ENCODE peak calls at places on chromosomes 3 and 15, in ten cellular contexts. B, L, C, O, V, S, H, K, W and X are unnamed samples.

GRCh38 chr3:111968319-111969059 is 10.3 kb upstream of the ABHD10 start:
- DNase-seq in S (peak; percentile 12), O (no peak), C (no peak), H (no peak), B (no peak), W (peak; percentile 52), K (no peak), L (no peak), V (no peak), X (no peak)

GRCh38 chr3:136612512-136612911 is 139.7 kb downstream of the STAG1 start:
- DNase-seq in B (no peak), S (peak; percentile 27), K (no peak), L (no peak), V (no peak), W (no peak), O (no peak), C (no peak), H (no peak), X (no peak)

GRCh38 chr15:85708402-85708932 is 86.3 kb downstream of the KLHL25 start:
- DNase-seq in C (no peak), B (no peak), K (no peak), S (no peak), H (no peak), O (peak; percentile 89), W (no peak), L (no peak), V (no peak), X (no peak)

GRCh38 chr15:93189562-93189961 is 100.6 kb upstream of the RGMA start:
- DNase-seq in C (no peak), S (no peak), B (no peak), L (no peak), H (no peak), O (no peak), V (no peak), K (no peak), W (no peak), X (no peak)

GRCh38 chr3:46664188-46664970 is 29.1 kb downstream of the ALS2CL start:
- DNase-seq in K (no peak), L (no peak), C (peak; percentile 20), B (peak; percentile 3), W (no peak), H (no peak), V (no peak), S (no peak), O (no peak), X (no peak)

GRCh38 chr3:57029924-57030323 is 30.5 kb upstream of the SPATA12 start:
- DNase-seq in O (peak; percentile 59), W (no peak), H (no peak), L (no peak), C (no peak), B (no peak), S (no peak), K (no peak), V (no peak), X (no peak)

GRCh38 chr3:65595222-65595996 is 443.3 kb downstream of the MAGI1 start:
- DNase-seq in S (no peak), K (no peak), V (no peak), L (no peak), W (no peak), O (no peak), H (no peak), B (no peak), C (no peak), X (no peak)

GRCh38 chr3:133213942-133214341 is 175.8 kb downstream of the TMEM108 start:
- DNase-seq in L (no peak), S (no peak), H (no peak), O (peak; percentile 46), K (no peak), C (peak; percentile 55), V (no peak), B (peak; percentile 16), W (no peak), X (no peak)

GRCh38 chr3:184788751-184789150 is 23.2 kb upstream of the VPS8 start:
- DNase-seq in S (no peak), V (no peak), W (no peak), B (no peak), H (no peak), O (no peak), L (no peak), C (no peak), K (no peak), X (no peak)

GRCh38 chr15:41565702-41566101 is 6.7 kb downstream of the TYRO3 start:
- DNase-seq in C (no peak), V (no peak), H (no peak), B (no peak), L (no peak), K (no peak), S (no peak), W (no peak), O (no peak), X (no peak)

GRCh38 chr15:69805248-69805953 is 292.3 kb downstream of the TLE3 start:
- DNase-seq in V (no peak), W (no peak), O (no peak), S (no peak), K (no peak), H (no peak), C (no peak), B (no peak), L (no peak), X (no peak)

GRCh38 chr3:166734734-166735133 is 645.4 kb downstream of the ZBBX start:
- DNase-seq in H (no peak), V (no peak), W (no peak), S (no peak), O (no peak), B (no peak), C (no peak), K (no peak), L (no peak), X (no peak)

GRCh38 chr3:127997016-127997415 is 55.2 kb upstream of the SEC61A1 start:
- DNase-seq in S (no peak), V (no peak), K (no peak), B (no peak), W (no peak), L (no peak), H (no peak), O (no peak), C (no peak), X (no peak)

GRCh38 chr15:63050737-63051700 is 8.5 kb downstream of the TPM1 start:
- DNase-seq in C (no peak), H (no peak), V (no peak), L (no peak), S (peak; percentile 88), W (peak; percentile 97), B (no peak), O (no peak), K (peak; percentile 96), X (no peak)

GRCh38 chr3:138862924-138863775 is 28.4 kb upstream of the PIK3CB start:
- DNase-seq in O (no peak), W (peak; percentile 56), K (peak; percentile 86), S (peak; percentile 76), V (no peak), C (no peak), B (peak; percentile 14), H (no peak), L (no peak), X (peak; percentile 78)

GRCh38 chr3:157051055-157051454 is 108.9 kb downstream of the CCNL1 start:
- DNase-seq in O (no peak), H (no peak), S (no peak), L (no peak), W (no peak), K (no peak), B (no peak), V (no peak), C (no peak), X (no peak)

GRCh38 chr3:157045238-157045860 is 114.6 kb downstream of the CCNL1 start:
- DNase-seq in C (no peak), S (no peak), K (no peak), L (no peak), W (no peak), V (no peak), H (no peak), O (peak; percentile 62), B (no peak), X (no peak)

GRCh38 chr3:157051625-157052024 is 108.3 kb downstream of the CCNL1 start:
- DNase-seq in V (no peak), O (no peak), W (no peak), C (no peak), B (no peak), K (no peak), H (no peak), L (no peak), S (no peak), X (no peak)

GRCh38 chr3:157042226-157042625 is 117.7 kb downstream of the CCNL1 start:
- DNase-seq in L (no peak), H (no peak), O (no peak), V (no peak), S (no peak), K (no peak), W (no peak), B (no peak), C (no peak), X (no peak)

GRCh38 chr3:157046520-157046919 is 113.4 kb downstream of the CCNL1 start:
- DNase-seq in S (no peak), H (no peak), K (no peak), B (no peak), V (no peak), L (no peak), W (no peak), O (no peak), C (no peak), X (no peak)
- H3K27ac ChIP-seq in S (no peak overlapping the region), H (no peak overlapping the region), K (no peak overlapping the region), B (no peak overlapping the region), V (no peak overlapping the region), L (no peak overlapping the region), W (no peak overlapping the region), O (no peak overlapping the region), C (no peak overlapping the region), X (no peak overlapping the region)

GRCh38 chr3:119293761-119294401 is at the start of gene ARHGAP31:
- DNase-seq in O (peak; percentile 87), L (no peak), H (peak; percentile 39), C (peak; percentile 82), W (peak; percentile 68), V (peak; percentile 80), S (peak; percentile 81), B (peak; percentile 86), K (peak; percentile 45), X (no peak)
- H3K4me3 ChIP-seq in O (peak within 1 kb of the TSS; percentile 87), L (peak within 1 kb of the TSS; percentile 91), H (peak within 1 kb of the TSS; percentile 66), C (peak within 1 kb of the TSS; percentile 72), W (peak within 1 kb of the TSS; percentile 79), V (peak within 1 kb of the TSS; percentile 88), S (peak within 1 kb of the TSS; percentile 94), B (peak within 1 kb of the TSS; percentile 92), K (peak within 1 kb of the TSS; percentile 76), X (peak within 1 kb of the TSS; percentile 80)

DNA sequence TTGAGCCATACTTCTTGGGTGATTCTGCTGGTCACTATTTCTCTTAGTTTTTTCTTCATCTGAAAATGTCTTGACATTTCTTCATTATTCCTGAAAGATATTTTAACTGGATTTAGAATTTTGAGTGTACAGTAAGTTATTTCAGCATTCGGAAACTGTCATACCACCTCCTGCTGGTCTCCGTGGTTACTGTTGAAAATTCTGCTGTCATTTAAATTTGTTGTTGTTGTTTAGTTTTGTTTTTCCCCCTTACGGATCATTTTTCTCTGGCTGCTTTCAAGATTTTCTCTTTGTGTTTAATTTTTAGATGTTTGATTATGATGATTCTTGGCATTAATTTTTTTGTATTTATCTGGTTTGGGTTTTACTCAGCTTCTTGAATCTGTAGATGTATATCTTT is 100.5 kb downstream of the CHRNA7 start:
- DNase-seq in V (no peak), H (no peak), S (no peak), K (no peak), B (no peak), W (no peak), L (no peak), O (no peak), C (no peak), X (no peak)
- TF ChIP-seq CTCF in V (no peak), H (peak; percentile 20), S (no peak), K (no peak), B (no peak), W (no peak), L (no peak), O (no peak), C (no peak), X (no peak)

GRCh38 chr15:78057803-78058202 is 19.7 kb downstream of the TBC1D2B start:
- DNase-seq in H (no peak), S (no peak), L (no peak), B (no peak), V (no peak), W (no peak), C (no peak), O (no peak), K (no peak), X (no peak)
- H3K27ac ChIP-seq in H (no peak overlapping the region), S (no peak overlapping the region), L (peak overlapping the region; percentile 66), B (no peak overlapping the region), V (peak overlapping the region; percentile 82), W (peak overlapping the region; percentile 5), C (peak overlapping the region; percentile 44), O (no peak overlapping the region), K (peak overlapping the region; percentile 78), X (peak overlapping the region; percentile 70)